ENCODE peak calls at places on chromosomes 13 and 19, in four cellular contexts. A is HepG2, R is IMR-90, G is GM23248. C is an unnamed sample. For H3K36me3 and H3K4me1, the result is how much of the 10 kb centered on the place peaks cover.

GRCh38 chr13:79445968-79446645 is 34.8 kb upstream of the NDFIP2 start:
- DNase-seq in A (no peak), R (no peak), G (no peak), C (no peak)

GRCh38 chr13:96780105-96780504 is 214.2 kb downstream of the OXGR1 start:
- DNase-seq in A (no peak), R (no peak), G (peak), C (no peak)

GRCh38 chr13:29993716-29994488 is 143.5 kb upstream of the UBL3 start:
- DNase-seq in A (no peak), R (peak), G (peak), C (no peak)

GRCh38 chr13:58461217-58461616 is 829.7 kb downstream of the PCDH17 start:
- DNase-seq in A (no peak), R (no peak), G (no peak), C (no peak)

GRCh38 chr13:75437582-75438318 is 44.2 kb downstream of the TBC1D4 start:
- DNase-seq in A (no peak), R (peak), G (peak), C (no peak)

GRCh38 chr13:30735025-30735967 is at the start of gene ALOX5AP:
- DNase-seq in A (no peak), R (no peak), G (no peak), C (no peak)

GRCh38 chr13:71864094-71864980 is 2.7 kb downstream of the DACH1 start:
- DNase-seq in A (no peak), R (no peak), G (no peak), C (peak)

GRCh38 chr13:100434010-100434763 is 154.4 kb downstream of the GGACT start:
- DNase-seq in A (peak), R (peak), G (peak), C (no peak)

GRCh38 chr13:25727250-25727649 is 324.6 kb downstream of the SHISA2 start:
- DNase-seq in A (no peak), R (no peak), G (no peak), C (peak)

GRCh38 chr13:23504188-23504587 is 66.0 kb upstream of the TNFRSF19 start:
- DNase-seq in A (no peak), R (peak), G (peak), C (no peak)

GRCh38 chr13:47092202-47092601 is 195.3 kb upstream of the HTR2A start:
- DNase-seq in A (no peak), R (no peak), G (no peak), C (no peak)

GRCh38 chr13:95676100-95676774 is 702 bp upstream of the DNAJC3 start:
- DNase-seq in A (peak), R (peak), G (peak), C (peak)

GRCh38 chr13:29046588-29046987 is 226.4 kb downstream of the MTUS2 start:
- DNase-seq in A (no peak), R (no peak), G (no peak), C (no peak)

GRCh38 chr13:114019367-114019766 is 45.5 kb upstream of the C13orf46 start:
- DNase-seq in A (no peak), R (no peak), G (peak), C (no peak)

GRCh38 chr13:113398963-113399754 is 35.2 kb upstream of the GRTP1 start:
- DNase-seq in A (no peak), R (no peak), G (peak), C (no peak)

GRCh38 chr19:5024282-5024681 is 55.4 kb downstream of the KDM4B start:
- DNase-seq in A (no peak), R (no peak), G (no peak), C (no peak)

GRCh38 chr19:34838248-34838647 is 65.2 kb upstream of the ZNF599 start:
- DNase-seq in A (peak), R (no peak), G (peak), C (no peak)

GRCh38 chr13:35157143-35157755 is 215.2 kb downstream of the NBEA start:
- DNase-seq in A (peak), R (peak), G (peak), C (peak)

GRCh38 chr13:74675185-74675584 is 541.0 kb upstream of the KLF12 start:
- DNase-seq in A (no peak), R (peak), G (peak), C (no peak)

GRCh38 chr19:16649734-16650133 is 10.2 kb downstream of the SMIM7 start:
- DNase-seq in A (no peak), R (no peak), G (peak), C (no peak)

GRCh38 chr19:44142014-44142523 is 715 bp downstream of the ZNF234 start:
- DNase-seq in A (peak), R (peak), G (peak), C (peak)

GRCh38 chr19:46542428-46543230 is 47.0 kb upstream of the PNMA8B start:
- DNase-seq in A (peak), R (peak), G (peak), C (peak)

GRCh38 chr19:45591004-45591637 is 6.5 kb upstream of the OPA3 start:
- DNase-seq in A (peak), R (peak), G (peak), C (peak)

GRCh38 chr19:14056741-14057356 is 5.0 kb downstream of the PALM3 start:
- DNase-seq in A (no peak), R (no peak), G (no peak), C (no peak)
- H3K9ac ChIP-seq in A (no peak), R (no peak), G (no peak), C (no peak)

GRCh38 chr19:6848986-6849385 is 38.4 kb upstream of the ADGRE1 start:
- DNase-seq in A (no peak), R (no peak), G (no peak), C (no peak)
- H3K36me3 ChIP-seq in A (under half), R (under half), G (under half), C (under half)

DNA sequence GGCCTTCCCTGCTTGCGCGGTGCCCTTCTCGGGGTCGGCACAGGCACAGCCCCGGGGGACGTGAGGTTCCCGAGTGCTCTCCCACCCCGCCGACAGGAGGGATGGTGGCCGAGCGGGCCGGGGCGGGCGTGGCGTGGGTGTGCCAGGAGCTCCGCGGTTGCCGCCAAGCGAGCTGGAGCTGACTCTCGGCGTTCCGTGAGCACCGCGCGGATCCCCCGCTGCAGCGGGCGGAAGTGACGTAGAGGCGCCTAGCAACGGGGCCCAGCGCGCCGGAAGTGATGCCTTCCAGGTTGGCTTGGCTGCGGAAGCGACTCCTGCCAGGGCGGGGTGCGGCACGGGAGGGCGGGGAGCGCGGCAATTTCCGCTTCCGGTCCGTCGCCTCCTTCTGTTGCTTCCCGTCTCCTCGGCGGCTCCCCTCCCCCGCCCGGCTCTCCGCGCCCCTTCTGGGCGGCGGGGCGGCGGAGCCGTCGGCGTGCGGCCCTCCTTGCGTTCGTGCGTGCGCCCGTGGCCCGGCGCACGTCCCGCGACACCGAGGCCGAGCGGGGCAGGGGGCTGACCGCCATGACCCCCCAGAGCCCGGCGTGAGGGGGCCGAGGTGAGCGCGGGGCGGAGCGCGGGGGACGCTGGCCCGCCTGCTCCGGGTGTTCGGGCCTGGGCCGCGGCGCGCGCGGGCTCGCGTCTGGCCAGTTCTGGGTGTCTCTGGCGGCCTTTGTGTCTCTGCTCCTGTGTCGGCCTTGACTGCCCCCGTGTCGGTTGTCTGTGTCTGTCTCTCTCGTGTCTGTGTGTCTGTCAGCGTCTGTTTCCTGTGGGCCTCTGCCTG is at the start of gene EPN1:
- DNase-seq in A (peak), R (peak), G (peak), C (peak)
- H3K4me1 ChIP-seq in A (under half), R (under half), G (under half), C (under half)

GRCh38 chr19:35992902-35993765 is 1.9 kb upstream of the SDHAF1 start:
- DNase-seq in A (no peak), R (no peak), G (no peak), C (no peak)
- H3K9ac ChIP-seq in A (no peak), R (no peak), G (no peak), C (no peak)

DNA sequence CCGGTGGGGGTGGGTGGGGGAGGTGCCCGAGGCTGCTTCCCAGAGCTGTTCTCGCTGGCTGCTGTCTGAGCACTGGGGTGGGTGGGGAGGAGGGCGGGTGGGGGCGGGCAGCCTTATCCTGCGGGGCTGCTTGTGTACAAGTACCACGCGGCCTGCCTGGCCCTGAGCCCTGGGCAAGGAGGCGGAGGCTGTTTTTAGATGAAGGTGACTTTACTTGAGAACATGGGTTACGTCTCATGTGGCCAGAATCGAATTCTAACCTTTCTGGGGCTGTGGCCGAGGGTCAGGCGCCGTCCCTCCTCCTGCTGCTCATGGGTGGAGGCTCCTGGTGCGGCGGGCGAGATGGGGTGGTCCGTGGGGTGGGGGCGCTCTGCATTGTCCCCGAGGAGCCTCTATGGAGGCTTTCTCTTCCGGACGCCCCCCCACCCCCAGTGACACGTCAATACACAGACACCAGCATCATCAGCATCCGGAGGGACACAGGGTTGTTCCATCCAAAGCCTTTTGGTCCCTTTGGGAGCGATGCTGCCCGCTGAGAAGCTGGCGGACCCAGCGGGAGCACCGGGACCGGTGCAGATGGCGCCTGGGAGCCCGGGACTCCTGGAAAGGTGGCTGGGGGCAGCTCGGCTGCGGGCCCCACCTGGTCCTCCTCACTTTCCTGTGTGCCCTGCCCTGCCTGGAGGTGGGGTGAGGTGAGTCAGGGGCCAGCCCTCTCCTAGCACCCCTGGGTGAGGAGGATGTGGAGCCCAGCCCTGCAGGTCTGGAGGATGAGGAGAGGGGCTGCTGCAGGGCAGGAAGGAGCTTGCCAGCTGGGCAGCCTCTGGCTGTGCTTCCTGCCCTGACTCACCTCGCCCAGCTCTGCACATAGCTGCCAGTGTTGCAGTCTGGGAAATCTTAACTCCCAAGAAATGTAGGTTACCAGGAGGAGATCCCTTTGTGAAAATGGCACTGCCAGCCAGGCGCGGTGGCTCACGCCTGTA is 3.4 kb downstream of the BSG start:
- DNase-seq in A (no peak), R (peak), G (peak), C (no peak)
- H3K36me3 ChIP-seq in A (under half), R (under half), G (under half), C (under half)

GRCh38 chr19:38695319-38695683 is 47.9 kb downstream of the ACTN4 start:
- DNase-seq in A (no peak), R (no peak), G (no peak), C (no peak)

GRCh38 chr19:38692458-38693379 is 45.3 kb downstream of the ACTN4 start:
- DNase-seq in A (no peak), R (no peak), G (peak), C (no peak)

GRCh38 chr19:38691938-38692457 is 44.5 kb downstream of the ACTN4 start:
- DNase-seq in A (no peak), R (peak), G (peak), C (no peak)

GRCh38 chr19:38695832-38696732 is 48.2 kb downstream of the CAPN12 start:
- DNase-seq in A (no peak), R (no peak), G (no peak), C (no peak)

GRCh38 chr19:38693380-38694223 is 46.2 kb downstream of the ACTN4 start:
- DNase-seq in A (peak), R (peak), G (peak), C (no peak)
- H3K4me1 ChIP-seq in A (half or more), R (under half), G (under half), C (under half)

DNA sequence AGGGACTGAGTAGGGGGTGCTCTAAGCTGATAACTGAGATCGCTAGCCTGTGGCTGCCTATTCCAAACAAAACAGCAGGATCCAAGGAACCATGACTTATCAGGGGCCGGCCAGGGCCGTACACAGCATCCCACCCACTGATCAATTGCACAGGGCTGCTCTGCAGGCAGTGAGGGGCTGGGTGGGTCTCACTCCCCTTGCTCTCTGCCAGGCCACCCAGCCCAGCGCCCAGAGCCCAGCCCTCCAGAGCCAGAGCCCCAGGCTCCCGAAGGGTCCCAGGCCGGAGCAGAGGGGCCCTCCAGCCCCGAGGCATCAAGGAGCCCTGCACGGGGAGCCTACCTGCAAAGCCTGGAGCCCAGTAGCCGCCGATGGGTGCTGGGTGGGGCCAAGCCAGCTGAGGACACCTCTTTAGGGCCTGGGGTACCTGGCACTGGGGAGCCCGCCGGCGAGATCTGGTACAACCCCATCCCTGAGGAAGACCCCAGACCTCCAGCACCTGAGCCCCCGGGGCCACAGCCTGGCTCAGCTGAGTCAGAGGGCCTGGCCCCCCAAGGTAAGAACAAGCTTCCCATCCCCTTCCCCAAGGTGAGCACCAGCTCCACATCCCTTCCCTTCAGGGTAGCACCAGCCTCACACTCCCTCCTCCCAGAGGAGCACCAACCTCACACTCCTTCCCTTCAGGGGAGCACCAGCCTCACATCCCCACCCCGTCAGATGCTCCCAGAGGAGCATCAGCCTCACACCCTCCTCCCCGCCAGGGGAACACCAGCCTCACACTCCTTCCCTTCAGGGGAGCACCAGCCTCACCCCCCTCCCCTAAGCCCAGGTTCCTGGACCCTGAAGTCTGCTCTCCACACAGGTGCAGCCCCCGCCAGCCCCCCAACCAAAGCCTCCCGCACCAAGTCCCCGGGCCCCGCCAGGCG is 1.9 kb downstream of the SYDE1 start:
- DNase-seq in A (no peak), R (no peak), G (no peak), C (no peak)
- H3K9ac ChIP-seq in A (no peak), R (peak), G (peak), C (no peak)

GRCh38 chr19:2244486-2244885 is 4.6 kb upstream of the AMH start:
- DNase-seq in A (no peak), R (no peak), G (no peak), C (no peak)
- H3K36me3 ChIP-seq in A (under half), R (half or more), G (under half), C (under half)